ENCODE peak calls at places on chromosomes 5 and 9, in six cellular contexts. U is HuH-7, T is neuronal stem cell, N is activated T-cell treated with anti-CD3 and anti-CD28 coated beads for 48 hours, Q is AML-193, Z is neural progenitor cell. G is an unnamed sample.

GRCh38 chr5:78801413-78801812 is 152.8 kb upstream of the LHFPL2 start:
- DNase-seq in U (no peak), T (no peak), N (no peak), Q (no peak), Z (no peak), G (no peak)

GRCh38 chr5:122942164-122942914 is 94.2 kb downstream of the PPIC start:
- DNase-seq in U (no peak), T (no peak), N (no peak), Q (no peak), Z (no peak), G (no peak)

GRCh38 chr5:169954786-169955185 is 25.5 kb downstream of the INSYN2B start:
- DNase-seq in U (no peak), T (no peak), N (no peak), Q (no peak), Z (no peak), G (no peak)

GRCh38 chr9:95189230-95190098 is 128.0 kb downstream of the FANCC start:
- DNase-seq in U (peak), T (no peak), N (no peak), Q (peak), Z (no peak), G (no peak)

GRCh38 chr9:135220601-135221575 is 133.4 kb downstream of the OLFM1 start:
- DNase-seq in U (no peak), T (no peak), N (no peak), Q (no peak), Z (no peak), G (no peak)

GRCh38 chr9:98960409-98960808 is 16.7 kb downstream of the COL15A1 start:
- DNase-seq in U (no peak), T (no peak), N (no peak), Q (no peak), Z (no peak), G (no peak)

GRCh38 chr9:98415782-98416181 is 160.3 kb upstream of the TBC1D2 start:
- DNase-seq in U (no peak), T (no peak), N (no peak), Q (no peak), Z (no peak), G (no peak)

GRCh38 chr9:69600314-69601047 is 71.7 kb downstream of the APBA1 start:
- DNase-seq in U (no peak), T (no peak), N (no peak), Q (no peak), Z (no peak), G (no peak)

GRCh38 chr5:180852510-180852909 is 8.6 kb downstream of the ZFP62 start:
- DNase-seq in U (no peak), T (no peak), N (no peak), Q (no peak), Z (no peak), G (no peak)

GRCh38 chr5:9661316-9662015 is 31.3 kb upstream of the TAS2R1 start:
- DNase-seq in U (no peak), T (no peak), N (no peak), Q (no peak), Z (no peak), G (no peak)

GRCh38 chr5:134247411-134247810 is 21.5 kb upstream of the PPP2CA start:
- DNase-seq in U (no peak), T (no peak), N (no peak), Q (peak), Z (no peak), G (no peak)

GRCh38 chr5:122882836-122883235 is 37.4 kb downstream of the SNX24 start:
- DNase-seq in U (no peak), T (no peak), N (no peak), Q (no peak), Z (no peak), G (no peak)

GRCh38 chr5:114449836-114450515 is 88.1 kb downstream of the KCNN2 start:
- DNase-seq in U (peak), T (peak), N (peak), Q (peak), Z (peak), G (peak)

GRCh38 chr5:79774171-79774854 is 84.7 kb downstream of the CMYA5 start:
- DNase-seq in U (peak), T (no peak), N (no peak), Q (no peak), Z (peak), G (peak)

G was measured in iPS DF 19.7.